ENCODE peak calls at places on chromosomes 6 and 20, in eight cellular contexts. E is stimulated activated naive CD8-positive, alpha-beta T cell treated with anti-CD3 and anti-CD28 coated beads, Interleukin-15, Interleukin-2, amounts not matched to agents 100 U/mL and 50 U/mL, for 24 hours; R is H9; G is endothelial cell; D is lower leg skin; K is NCI-H2029; T is neuronal stem cell; A is mucosa of descending colon. B is an unnamed sample.
A peak's percentile ranks its signal among the peaks of the same experiment; 100 is the strongest.

GRCh38 chr6:131955876-131956275 is 4.7 kb upstream of the CCN2 start:
- DNase-seq in D (no peak), T (no peak), E (no peak), G (no peak), R (peak; percentile 44), K (no peak), A (no peak), B (no peak)

GRCh38 chr20:20233041-20233514 is 134.8 kb upstream of the INSM1 start:
- DNase-seq in G (no peak), A (no peak), E (no peak), T (no peak), K (no peak), R (no peak), D (no peak), B (no peak)

GRCh38 chr6:105596284-105596755 is 193.4 kb upstream of the PREP start:
- DNase-seq in G (no peak), K (no peak), R (no peak), D (no peak), T (no peak), A (no peak), E (no peak), B (no peak)

GRCh38 chr6:125250511-125250910 is 51.3 kb downstream of the HDDC2 start:
- DNase-seq in R (no peak), T (no peak), G (no peak), K (no peak), A (no peak), D (no peak), E (no peak), B (no peak)

GRCh38 chr6:150250826-150251225 is 108.0 kb downstream of the PPP1R14C start:
- DNase-seq in D (peak; percentile 73), A (no peak), G (no peak), T (no peak), K (no peak), E (no peak), R (peak; percentile 40), B (no peak)

GRCh38 chr20:39829713-39830112 is 859.3 kb downstream of the MAFB start:
- DNase-seq in G (no peak), E (peak; percentile 4), K (no peak), A (no peak), T (no peak), R (no peak), D (no peak), B (no peak)

GRCh38 chr6:161100072-161100471 is 108.5 kb downstream of the MAP3K4 start:
- DNase-seq in K (no peak), A (no peak), T (no peak), G (no peak), D (no peak), E (no peak), R (no peak), B (no peak)

GRCh38 chr6:112910256-112910655 is 563.1 kb downstream of the RFPL4B start:
- DNase-seq in K (no peak), R (no peak), G (no peak), E (no peak), D (no peak), T (no peak), A (no peak), B (no peak)

GRCh38 chr20:22471156-22471836 is 113.1 kb downstream of the FOXA2 start:
- DNase-seq in E (no peak), R (no peak), A (peak; percentile 60), T (no peak), K (peak; percentile 86), D (no peak), G (no peak), B (no peak)

GRCh38 chr20:41047975-41048305 is 19.3 kb downstream of the TOP1 start:
- DNase-seq in T (no peak), G (no peak), A (no peak), K (no peak), D (no peak), R (no peak), E (no peak), B (no peak)

GRCh38 chr6:53493635-53494025 is 51.3 kb downstream of the GCLC start:
- DNase-seq in E (no peak), D (no peak), A (no peak), T (no peak), K (no peak), R (no peak), G (no peak), B (no peak)

B was measured in ovary.